ENCODE peak calls at places on chromosome 4, in seven cellular contexts. One of them, this sample, is unnamed.

GRCh38 chr4:153521995-153522799 is 56.0 kb downstream of the TMEM131L start:
- DNase-seq in Caki2: no peak
- DNase-seq in NCI-H2081: no peak
- DNase-seq in IMR-90: no peak
- DNase-seq in left colon: no peak
- DNase-seq in type B pancreatic cell: no peak
- DNase-seq in Calu3: no peak
- DNase-seq in this sample: no peak

GRCh38 chr4:146334862-146335449 is 120.6 kb downstream of the REELD1 start:
- DNase-seq in NCI-H2081: no peak
- DNase-seq in type B pancreatic cell: no peak
- DNase-seq in IMR-90: no peak
- DNase-seq in left colon: no peak
- DNase-seq in Calu3: no peak
- DNase-seq in Caki2: no peak
- DNase-seq in this sample: no peak

GRCh38 chr4:148445071-148445902 is 3.1 kb upstream of the NR3C2 start:
- DNase-seq in Caki2: peak
- DNase-seq in type B pancreatic cell: peak
- DNase-seq in IMR-90: no peak
- DNase-seq in Calu3: peak
- DNase-seq in NCI-H2081: no peak
- DNase-seq in left colon: peak
- DNase-seq in this sample: peak

GRCh38 chr4:155523358-155523757 is 143.3 kb upstream of the GUCY1A1 start:
- DNase-seq in NCI-H2081: no peak
- DNase-seq in IMR-90: peak
- DNase-seq in Calu3: no peak
- DNase-seq in Caki2: no peak
- DNase-seq in type B pancreatic cell: no peak
- DNase-seq in left colon: no peak
- DNase-seq in this sample: no peak

GRCh38 chr4:37770016-37770415 is 56.5 kb upstream of the PGM2 start:
- DNase-seq in Calu3: no peak
- DNase-seq in NCI-H2081: no peak
- DNase-seq in left colon: no peak
- DNase-seq in Caki2: no peak
- DNase-seq in IMR-90: peak
- DNase-seq in type B pancreatic cell: no peak
- DNase-seq in this sample: no peak

GRCh38 chr4:140004580-140005314 is 149.2 kb downstream of the MAML3 start:
- DNase-seq in type B pancreatic cell: no peak
- DNase-seq in IMR-90: peak
- DNase-seq in left colon: no peak
- DNase-seq in NCI-H2081: peak
- DNase-seq in Calu3: no peak
- DNase-seq in Caki2: no peak
- DNase-seq in this sample: no peak

GRCh38 chr4:16772366-16772850 is 126.0 kb downstream of the LDB2 start:
- DNase-seq in IMR-90: peak
- DNase-seq in Caki2: no peak
- DNase-seq in Calu3: no peak
- DNase-seq in NCI-H2081: no peak
- DNase-seq in type B pancreatic cell: no peak
- DNase-seq in left colon: no peak
- DNase-seq in this sample: no peak

GRCh38 chr4:136526517-136526916 is 1005.8 kb downstream of the PCDH18 start:
- DNase-seq in type B pancreatic cell: no peak
- DNase-seq in NCI-H2081: no peak
- DNase-seq in IMR-90: no peak
- DNase-seq in left colon: no peak
- DNase-seq in Caki2: peak
- DNase-seq in Calu3: no peak
- DNase-seq in this sample: no peak

GRCh38 chr4:100555791-100556190 is 38.0 kb upstream of the EMCN start:
- DNase-seq in type B pancreatic cell: no peak
- DNase-seq in NCI-H2081: no peak
- DNase-seq in IMR-90: no peak
- DNase-seq in Calu3: no peak
- DNase-seq in Caki2: no peak
- DNase-seq in left colon: no peak
- DNase-seq in this sample: no peak

GRCh38 chr4:8229341-8229975 is 30.4 kb downstream of the SH3TC1 start:
- DNase-seq in Calu3: no peak
- DNase-seq in Caki2: no peak
- DNase-seq in left colon: no peak
- DNase-seq in IMR-90: no peak
- DNase-seq in type B pancreatic cell: no peak
- DNase-seq in NCI-H2081: no peak
- DNase-seq in this sample: no peak

GRCh38 chr4:146135941-146136340 is 39.6 kb upstream of the LSM6 start:
- DNase-seq in left colon: no peak
- DNase-seq in IMR-90: no peak
- DNase-seq in Calu3: no peak
- DNase-seq in NCI-H2081: no peak
- DNase-seq in type B pancreatic cell: no peak
- DNase-seq in Caki2: no peak
- DNase-seq in this sample: no peak

GRCh38 chr4:169099775-169100180 is 89.7 kb upstream of the CBR4 start:
- DNase-seq in NCI-H2081: no peak
- DNase-seq in left colon: no peak
- DNase-seq in Caki2: no peak
- DNase-seq in IMR-90: peak
- DNase-seq in Calu3: no peak
- DNase-seq in type B pancreatic cell: no peak
- DNase-seq in this sample: no peak

GRCh38 chr4:15898902-15899301 is 39.6 kb downstream of the FGFBP1 start:
- DNase-seq in Caki2: no peak
- DNase-seq in left colon: no peak
- DNase-seq in IMR-90: no peak
- DNase-seq in NCI-H2081: no peak
- DNase-seq in type B pancreatic cell: no peak
- DNase-seq in Calu3: no peak
- DNase-seq in this sample: no peak

GRCh38 chr4:44629280-44629866 is 22.1 kb downstream of the YIPF7 start:
- DNase-seq in Calu3: peak
- DNase-seq in IMR-90: peak
- DNase-seq in NCI-H2081: peak
- DNase-seq in Caki2: peak
- DNase-seq in type B pancreatic cell: no peak
- DNase-seq in left colon: no peak
- DNase-seq in this sample: peak

GRCh38 chr4:179307297-179308136 is 1865.3 kb upstream of the AGA start:
- DNase-seq in type B pancreatic cell: no peak
- DNase-seq in NCI-H2081: peak
- DNase-seq in IMR-90: peak
- DNase-seq in Caki2: peak
- DNase-seq in left colon: peak
- DNase-seq in Calu3: peak
- DNase-seq in this sample: no peak

GRCh38 chr4:22440999-22441398 is 74.9 kb downstream of the ADGRA3 start:
- DNase-seq in left colon: no peak
- DNase-seq in Caki2: no peak
- DNase-seq in type B pancreatic cell: no peak
- DNase-seq in IMR-90: no peak
- DNase-seq in Calu3: no peak
- DNase-seq in NCI-H2081: no peak
- DNase-seq in this sample: no peak

GRCh38 chr4:55980725-55981124 is 32.0 kb downstream of the CEP135 start:
- DNase-seq in IMR-90: no peak
- DNase-seq in Calu3: no peak
- DNase-seq in NCI-H2081: no peak
- DNase-seq in Caki2: no peak
- DNase-seq in type B pancreatic cell: no peak
- DNase-seq in left colon: no peak
- DNase-seq in this sample: no peak

GRCh38 chr4:1381181-1381621 is 25.0 kb downstream of the NKX1-1 start:
- DNase-seq in NCI-H2081: no peak
- DNase-seq in IMR-90: no peak
- DNase-seq in Caki2: no peak
- DNase-seq in left colon: no peak
- DNase-seq in Calu3: no peak
- DNase-seq in type B pancreatic cell: no peak
- DNase-seq in this sample: no peak

GRCh38 chr4:14233126-14233525 is 605.6 kb upstream of the BOD1L1 start:
- DNase-seq in type B pancreatic cell: no peak
- DNase-seq in IMR-90: no peak
- DNase-seq in NCI-H2081: no peak
- DNase-seq in Caki2: no peak
- DNase-seq in Calu3: no peak
- DNase-seq in left colon: no peak
- DNase-seq in this sample: no peak

GRCh38 chr4:22170353-22170752 is 221.8 kb upstream of the KCNIP4 start:
- DNase-seq in left colon: no peak
- DNase-seq in IMR-90: peak
- DNase-seq in type B pancreatic cell: no peak
- DNase-seq in Calu3: no peak
- DNase-seq in Caki2: no peak
- DNase-seq in NCI-H2081: no peak
- DNase-seq in this sample: no peak

GRCh38 chr4:182752158-182752910 is 164.9 kb downstream of the DCTD start:
- DNase-seq in left colon: no peak
- DNase-seq in type B pancreatic cell: no peak
- DNase-seq in NCI-H2081: no peak
- DNase-seq in IMR-90: peak
- DNase-seq in Caki2: no peak
- DNase-seq in Calu3: no peak
- DNase-seq in this sample: no peak

GRCh38 chr4:96228463-96228862 is 388.6 kb downstream of the PDHA2 start:
- DNase-seq in Caki2: no peak
- DNase-seq in type B pancreatic cell: no peak
- DNase-seq in Calu3: no peak
- DNase-seq in left colon: no peak
- DNase-seq in NCI-H2081: no peak
- DNase-seq in IMR-90: no peak
- DNase-seq in this sample: no peak

GRCh38 chr4:125322363-125322730 is 7.6 kb downstream of the FAT4 start:
- DNase-seq in IMR-90: peak
- DNase-seq in left colon: no peak
- DNase-seq in Caki2: no peak
- DNase-seq in NCI-H2081: no peak
- DNase-seq in Calu3: no peak
- DNase-seq in type B pancreatic cell: no peak
- DNase-seq in this sample: no peak

GRCh38 chr4:118338981-118339765 is 13.6 kb downstream of the PRSS12 start:
- DNase-seq in NCI-H2081: no peak
- DNase-seq in Calu3: no peak
- DNase-seq in left colon: no peak
- DNase-seq in IMR-90: peak
- DNase-seq in type B pancreatic cell: no peak
- DNase-seq in Caki2: no peak
- DNase-seq in this sample: no peak

GRCh38 chr4:76830612-76831474 is 67.1 kb downstream of the SOWAHB start:
- DNase-seq in type B pancreatic cell: no peak
- DNase-seq in IMR-90: peak
- DNase-seq in NCI-H2081: no peak
- DNase-seq in left colon: peak
- DNase-seq in Caki2: peak
- DNase-seq in Calu3: peak
- DNase-seq in this sample: peak

GRCh38 chr4:137861682-137862081 is 329.4 kb upstream of the PCDH18 start:
- DNase-seq in Calu3: no peak
- DNase-seq in NCI-H2081: no peak
- DNase-seq in IMR-90: peak
- DNase-seq in left colon: no peak
- DNase-seq in type B pancreatic cell: no peak
- DNase-seq in Caki2: no peak
- DNase-seq in this sample: no peak